ENCODE peak calls at places on chromosomes 3 and 15, in nine cellular contexts. One of them, this sample, is unnamed.
A peak's percentile ranks its signal among the peaks of the same experiment; 100 is the strongest.

GRCh38 chr3:182212479-182213076 is 500.9 kb downstream of the SOX2 start:
- DNase-seq in heart left ventricle: peak; percentile 26
- DNase-seq in dorsolateral prefrontal cortex: no peak
- DNase-seq in HFF-Myc: peak; percentile 27
- DNase-seq in body of pancreas: peak; percentile 37
- DNase-seq in fibroblast of lung: peak; percentile 85
- DNase-seq in left ventricle myocardium inferior: peak; percentile 17
- DNase-seq in HFFc6: no peak
- DNase-seq in RWPE1: peak; percentile 89
- DNase-seq in this sample: no peak

GRCh38 chr3:48945856-48946549 is 27.4 kb downstream of the ARIH2 start:
- DNase-seq in heart left ventricle: no peak
- DNase-seq in dorsolateral prefrontal cortex: no peak
- DNase-seq in HFF-Myc: no peak
- DNase-seq in body of pancreas: no peak
- DNase-seq in fibroblast of lung: no peak
- DNase-seq in left ventricle myocardium inferior: no peak
- DNase-seq in HFFc6: no peak
- DNase-seq in RWPE1: no peak
- DNase-seq in this sample: no peak

GRCh38 chr15:73717802-73718201 is 33.6 kb downstream of the CD276 start:
- DNase-seq in heart left ventricle: no peak
- DNase-seq in dorsolateral prefrontal cortex: no peak
- DNase-seq in HFF-Myc: no peak
- DNase-seq in body of pancreas: no peak
- DNase-seq in fibroblast of lung: no peak
- DNase-seq in left ventricle myocardium inferior: no peak
- DNase-seq in HFFc6: no peak
- DNase-seq in RWPE1: no peak
- DNase-seq in this sample: no peak

GRCh38 chr15:62110000-62110851 is 43.4 kb downstream of the C2CD4A start:
- DNase-seq in heart left ventricle: no peak
- DNase-seq in dorsolateral prefrontal cortex: no peak
- DNase-seq in HFF-Myc: no peak
- DNase-seq in body of pancreas: peak; percentile 55
- DNase-seq in fibroblast of lung: peak; percentile 54
- DNase-seq in left ventricle myocardium inferior: no peak
- DNase-seq in HFFc6: peak; percentile 68
- DNase-seq in RWPE1: peak; percentile 69
- DNase-seq in this sample: no peak

GRCh38 chr3:190568036-190568435 is 54.2 kb downstream of the IL1RAP start:
- DNase-seq in heart left ventricle: no peak
- DNase-seq in dorsolateral prefrontal cortex: no peak
- DNase-seq in HFF-Myc: no peak
- DNase-seq in body of pancreas: peak; percentile 54
- DNase-seq in fibroblast of lung: no peak
- DNase-seq in left ventricle myocardium inferior: no peak
- DNase-seq in HFFc6: no peak
- DNase-seq in RWPE1: no peak
- DNase-seq in this sample: no peak

GRCh38 chr15:85568261-85568808 is 187.9 kb downstream of the AKAP13 start:
- DNase-seq in heart left ventricle: no peak
- DNase-seq in dorsolateral prefrontal cortex: no peak
- DNase-seq in HFF-Myc: no peak
- DNase-seq in body of pancreas: no peak
- DNase-seq in fibroblast of lung: no peak
- DNase-seq in left ventricle myocardium inferior: no peak
- DNase-seq in HFFc6: no peak
- DNase-seq in RWPE1: no peak
- DNase-seq in this sample: no peak

GRCh38 chr3:110327870-110328269 is 743.7 kb upstream of the NECTIN3 start:
- DNase-seq in heart left ventricle: no peak
- DNase-seq in dorsolateral prefrontal cortex: no peak
- DNase-seq in HFF-Myc: no peak
- DNase-seq in body of pancreas: no peak
- DNase-seq in fibroblast of lung: no peak
- DNase-seq in left ventricle myocardium inferior: no peak
- DNase-seq in HFFc6: peak; percentile 65
- DNase-seq in RWPE1: no peak
- DNase-seq in this sample: no peak

GRCh38 chr3:48592519-48593087 is 2.5 kb downstream of the COL7A1 start:
- DNase-seq in heart left ventricle: no peak
- DNase-seq in dorsolateral prefrontal cortex: no peak
- DNase-seq in HFF-Myc: no peak
- DNase-seq in body of pancreas: no peak
- DNase-seq in fibroblast of lung: no peak
- DNase-seq in left ventricle myocardium inferior: no peak
- DNase-seq in HFFc6: peak; percentile 17
- DNase-seq in RWPE1: no peak
- DNase-seq in this sample: no peak

GRCh38 chr3:127716334-127716733 is 43.6 kb downstream of the ABTB1 start:
- DNase-seq in heart left ventricle: no peak
- DNase-seq in dorsolateral prefrontal cortex: no peak
- DNase-seq in HFF-Myc: no peak
- DNase-seq in body of pancreas: no peak
- DNase-seq in fibroblast of lung: no peak
- DNase-seq in left ventricle myocardium inferior: no peak
- DNase-seq in HFFc6: no peak
- DNase-seq in RWPE1: no peak
- DNase-seq in this sample: no peak

GRCh38 chr3:185788292-185788691 is 36.5 kb downstream of the IGF2BP2 start:
- DNase-seq in heart left ventricle: no peak
- DNase-seq in dorsolateral prefrontal cortex: no peak
- DNase-seq in HFF-Myc: no peak
- DNase-seq in body of pancreas: no peak
- DNase-seq in fibroblast of lung: no peak
- DNase-seq in left ventricle myocardium inferior: no peak
- DNase-seq in HFFc6: no peak
- DNase-seq in RWPE1: no peak
- DNase-seq in this sample: no peak

GRCh38 chr3:32239638-32240550 is 1.4 kb downstream of the CMTM8 start:
- DNase-seq in heart left ventricle: no peak
- DNase-seq in dorsolateral prefrontal cortex: no peak
- DNase-seq in HFF-Myc: no peak
- DNase-seq in body of pancreas: peak; percentile 73
- DNase-seq in fibroblast of lung: peak; percentile 25
- DNase-seq in left ventricle myocardium inferior: no peak
- DNase-seq in HFFc6: no peak
- DNase-seq in RWPE1: peak; percentile 13
- DNase-seq in this sample: no peak
- TF ChIP-seq CTCF in heart left ventricle: peak; percentile 13
- TF ChIP-seq CTCF in dorsolateral prefrontal cortex: no peak
- TF ChIP-seq CTCF in HFF-Myc: peak; percentile 42
- TF ChIP-seq CTCF in body of pancreas: no peak
- TF ChIP-seq CTCF in fibroblast of lung: peak; percentile 46
- TF ChIP-seq CTCF in left ventricle myocardium inferior: peak; percentile 55
- TF ChIP-seq CTCF in HFFc6: peak; percentile 42
- TF ChIP-seq CTCF in RWPE1: peak; percentile 9
- TF ChIP-seq CTCF in this sample: peak; percentile 51

GRCh38 chr15:48976444-48977088 is 12.8 kb upstream of the SHC4 start:
- DNase-seq in heart left ventricle: no peak
- DNase-seq in dorsolateral prefrontal cortex: no peak
- DNase-seq in HFF-Myc: no peak
- DNase-seq in body of pancreas: no peak
- DNase-seq in fibroblast of lung: no peak
- DNase-seq in left ventricle myocardium inferior: no peak
- DNase-seq in HFFc6: no peak
- DNase-seq in RWPE1: no peak
- DNase-seq in this sample: no peak

GRCh38 chr15:48975713-48976419 is 12.1 kb upstream of the SHC4 start:
- DNase-seq in heart left ventricle: peak; percentile 88
- DNase-seq in dorsolateral prefrontal cortex: peak; percentile 89
- DNase-seq in HFF-Myc: no peak
- DNase-seq in body of pancreas: peak; percentile 85
- DNase-seq in fibroblast of lung: peak; percentile 76
- DNase-seq in left ventricle myocardium inferior: peak; percentile 80
- DNase-seq in HFFc6: peak; percentile 60
- DNase-seq in RWPE1: peak; percentile 79
- DNase-seq in this sample: peak; percentile 76

GRCh38 chr15:48978638-48979037 is 14.9 kb upstream of the SHC4 start:
- DNase-seq in heart left ventricle: no peak
- DNase-seq in dorsolateral prefrontal cortex: no peak
- DNase-seq in HFF-Myc: no peak
- DNase-seq in body of pancreas: no peak
- DNase-seq in fibroblast of lung: no peak
- DNase-seq in left ventricle myocardium inferior: no peak
- DNase-seq in HFFc6: no peak
- DNase-seq in RWPE1: no peak
- DNase-seq in this sample: no peak

GRCh38 chr15:48972750-48973503 is 9.2 kb upstream of the SHC4 start:
- DNase-seq in heart left ventricle: no peak
- DNase-seq in dorsolateral prefrontal cortex: no peak
- DNase-seq in HFF-Myc: no peak
- DNase-seq in body of pancreas: no peak
- DNase-seq in fibroblast of lung: no peak
- DNase-seq in left ventricle myocardium inferior: no peak
- DNase-seq in HFFc6: no peak
- DNase-seq in RWPE1: no peak
- DNase-seq in this sample: no peak

GRCh38 chr15:48974865-48975264 is 11.1 kb upstream of the SHC4 start:
- DNase-seq in heart left ventricle: no peak
- DNase-seq in dorsolateral prefrontal cortex: no peak
- DNase-seq in HFF-Myc: no peak
- DNase-seq in body of pancreas: no peak
- DNase-seq in fibroblast of lung: no peak
- DNase-seq in left ventricle myocardium inferior: no peak
- DNase-seq in HFFc6: no peak
- DNase-seq in RWPE1: no peak
- DNase-seq in this sample: no peak
- TF ChIP-seq CTCF in heart left ventricle: no peak
- TF ChIP-seq CTCF in dorsolateral prefrontal cortex: no peak
- TF ChIP-seq CTCF in HFF-Myc: no peak
- TF ChIP-seq CTCF in body of pancreas: no peak
- TF ChIP-seq CTCF in fibroblast of lung: peak; percentile 15
- TF ChIP-seq CTCF in left ventricle myocardium inferior: no peak
- TF ChIP-seq CTCF in HFFc6: no peak
- TF ChIP-seq CTCF in RWPE1: no peak
- TF ChIP-seq CTCF in this sample: no peak

GRCh38 chr3:139388077-139388476 is 1.4 kb downstream of the COPB2 start:
- DNase-seq in heart left ventricle: no peak
- DNase-seq in dorsolateral prefrontal cortex: no peak
- DNase-seq in HFF-Myc: no peak
- DNase-seq in body of pancreas: no peak
- DNase-seq in fibroblast of lung: no peak
- DNase-seq in left ventricle myocardium inferior: no peak
- DNase-seq in HFFc6: no peak
- DNase-seq in RWPE1: no peak
- DNase-seq in this sample: no peak

GRCh38 chr3:139389552-139390368 is at the start of gene COPB2:
- DNase-seq in heart left ventricle: peak; percentile 100
- DNase-seq in dorsolateral prefrontal cortex: peak; percentile 99
- DNase-seq in HFF-Myc: peak; percentile 96
- DNase-seq in body of pancreas: peak; percentile 100
- DNase-seq in fibroblast of lung: peak; percentile 100
- DNase-seq in left ventricle myocardium inferior: peak; percentile 100
- DNase-seq in HFFc6: peak; percentile 99
- DNase-seq in RWPE1: peak; percentile 98
- DNase-seq in this sample: peak; percentile 99

GRCh38 chr3:139394116-139394515 is 4.7 kb upstream of the COPB2 start:
- DNase-seq in heart left ventricle: no peak
- DNase-seq in dorsolateral prefrontal cortex: no peak
- DNase-seq in HFF-Myc: no peak
- DNase-seq in body of pancreas: no peak
- DNase-seq in fibroblast of lung: peak; percentile 22
- DNase-seq in left ventricle myocardium inferior: no peak
- DNase-seq in HFFc6: no peak
- DNase-seq in RWPE1: no peak
- DNase-seq in this sample: no peak

DNA sequence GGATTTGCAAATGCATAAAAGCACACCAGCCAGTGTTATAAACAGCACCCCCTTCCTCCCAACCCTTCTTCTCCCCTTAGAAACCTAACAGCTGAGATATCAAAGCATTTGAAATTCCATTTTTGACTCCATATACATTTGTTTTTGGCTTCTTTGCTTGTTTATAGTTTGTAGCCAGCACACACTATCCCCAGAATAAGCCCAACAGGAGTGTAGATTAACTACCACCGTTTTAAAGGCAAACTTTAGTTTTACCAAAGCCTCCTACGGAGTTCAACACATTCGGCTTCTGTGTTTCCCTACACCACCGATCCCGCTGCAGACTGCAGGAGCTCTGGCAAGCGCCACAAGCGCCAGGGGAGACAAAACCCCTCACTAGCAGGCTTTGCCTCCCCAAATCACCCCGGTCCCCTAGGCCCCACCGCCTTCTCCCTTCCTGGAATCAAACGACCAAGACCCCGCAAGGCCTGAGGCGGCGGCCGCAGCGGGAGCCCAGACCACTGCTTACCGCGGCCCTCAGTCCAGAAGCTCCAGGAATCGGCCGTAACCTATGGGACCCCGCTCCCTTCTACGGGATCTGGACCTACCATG is 391 bp downstream of the COPB2 start:
- DNase-seq in heart left ventricle: no peak
- DNase-seq in dorsolateral prefrontal cortex: no peak
- DNase-seq in HFF-Myc: no peak
- DNase-seq in body of pancreas: no peak
- DNase-seq in fibroblast of lung: no peak
- DNase-seq in left ventricle myocardium inferior: no peak
- DNase-seq in HFFc6: no peak
- DNase-seq in RWPE1: peak; percentile 20
- DNase-seq in this sample: no peak
- TF ChIP-seq CTCF in heart left ventricle: no peak
- TF ChIP-seq CTCF in dorsolateral prefrontal cortex: no peak
- TF ChIP-seq CTCF in HFF-Myc: no peak
- TF ChIP-seq CTCF in body of pancreas: no peak
- TF ChIP-seq CTCF in fibroblast of lung: no peak
- TF ChIP-seq CTCF in left ventricle myocardium inferior: no peak
- TF ChIP-seq CTCF in HFFc6: peak; percentile 5
- TF ChIP-seq CTCF in RWPE1: no peak
- TF ChIP-seq CTCF in this sample: no peak

GRCh38 chr3:192914873-192915272 is 2.8 kb downstream of the MB21D2 start:
- DNase-seq in heart left ventricle: no peak
- DNase-seq in dorsolateral prefrontal cortex: no peak
- DNase-seq in HFF-Myc: no peak
- DNase-seq in body of pancreas: no peak
- DNase-seq in fibroblast of lung: no peak
- DNase-seq in left ventricle myocardium inferior: no peak
- DNase-seq in HFFc6: no peak
- DNase-seq in RWPE1: no peak
- DNase-seq in this sample: no peak

GRCh38 chr3:192916455-192917257 is 1.0 kb downstream of the MB21D2 start:
- DNase-seq in heart left ventricle: peak; percentile 85
- DNase-seq in dorsolateral prefrontal cortex: peak; percentile 73
- DNase-seq in HFF-Myc: no peak
- DNase-seq in body of pancreas: peak; percentile 73
- DNase-seq in fibroblast of lung: peak; percentile 66
- DNase-seq in left ventricle myocardium inferior: peak; percentile 77
- DNase-seq in HFFc6: peak; percentile 63
- DNase-seq in RWPE1: peak; percentile 41
- DNase-seq in this sample: no peak

GRCh38 chr3:192915724-192916123 is 1.9 kb downstream of the MB21D2 start:
- DNase-seq in heart left ventricle: no peak
- DNase-seq in dorsolateral prefrontal cortex: no peak
- DNase-seq in HFF-Myc: no peak
- DNase-seq in body of pancreas: no peak
- DNase-seq in fibroblast of lung: no peak
- DNase-seq in left ventricle myocardium inferior: no peak
- DNase-seq in HFFc6: no peak
- DNase-seq in RWPE1: no peak
- DNase-seq in this sample: no peak

GRCh38 chr3:192913540-192913939 is 4.1 kb downstream of the MB21D2 start:
- DNase-seq in heart left ventricle: no peak
- DNase-seq in dorsolateral prefrontal cortex: no peak
- DNase-seq in HFF-Myc: no peak
- DNase-seq in body of pancreas: no peak
- DNase-seq in fibroblast of lung: no peak
- DNase-seq in left ventricle myocardium inferior: no peak
- DNase-seq in HFFc6: no peak
- DNase-seq in RWPE1: no peak
- DNase-seq in this sample: no peak

GRCh38 chr3:192915306-192915705 is 2.4 kb downstream of the MB21D2 start:
- DNase-seq in heart left ventricle: no peak
- DNase-seq in dorsolateral prefrontal cortex: no peak
- DNase-seq in HFF-Myc: peak; percentile 66
- DNase-seq in body of pancreas: no peak
- DNase-seq in fibroblast of lung: peak; percentile 55
- DNase-seq in left ventricle myocardium inferior: no peak
- DNase-seq in HFFc6: peak; percentile 66
- DNase-seq in RWPE1: no peak
- DNase-seq in this sample: no peak
- TF ChIP-seq CTCF in heart left ventricle: peak; percentile 15
- TF ChIP-seq CTCF in dorsolateral prefrontal cortex: peak; percentile 25
- TF ChIP-seq CTCF in HFF-Myc: peak; percentile 35
- TF ChIP-seq CTCF in body of pancreas: no peak
- TF ChIP-seq CTCF in fibroblast of lung: peak; percentile 18
- TF ChIP-seq CTCF in left ventricle myocardium inferior: peak; percentile 22
- TF ChIP-seq CTCF in HFFc6: peak; percentile 66
- TF ChIP-seq CTCF in RWPE1: no peak
- TF ChIP-seq CTCF in this sample: no peak

This sample was measured in natural killer cell.